ENCODE peak calls at places on chromosomes 4 and X, in ten cellular contexts. G, L, A, J, B, Q, F, H, M and I are unnamed samples.

GRCh38 chr4:47829438-47829837 is 8.4 kb downstream of the CORIN start:
- DNase-seq in G (no peak), L (no peak), A (no peak), J (no peak), B (no peak), Q (no peak), F (no peak), H (no peak), M (no peak), I (no peak)

GRCh38 chr4:76951333-76952033 is 1.9 kb downstream of the SEPTIN11 start:
- DNase-seq in G (no peak), L (no peak), A (no peak), J (no peak), B (no peak), Q (no peak), F (no peak), H (no peak), M (no peak), I (no peak)

GRCh38 chr4:110998308-110998707 is 375.4 kb upstream of the PITX2 start:
- DNase-seq in G (no peak), L (no peak), A (no peak), J (no peak), B (no peak), Q (no peak), F (no peak), H (no peak), M (no peak), I (no peak)

GRCh38 chrX:103376118-103376978 is at the start of gene BEX3:
- DNase-seq in G (no peak), L (no peak), A (peak), J (no peak), B (peak), Q (peak), F (peak), H (peak), M (peak), I (peak)

GRCh38 chr4:155854597-155855226 is 11.4 kb downstream of the ASIC5 start:
- DNase-seq in G (no peak), L (no peak), A (no peak), J (no peak), B (no peak), Q (peak), F (peak), H (peak), M (peak), I (no peak)

GRCh38 chr4:53755656-53756055 is 164.4 kb upstream of the LNX1 start:
- DNase-seq in G (no peak), L (no peak), A (no peak), J (no peak), B (no peak), Q (no peak), F (no peak), H (no peak), M (no peak), I (no peak)

GRCh38 chr4:178752954-178753525 is 1310.8 kb upstream of the AGA start:
- DNase-seq in G (no peak), L (no peak), A (no peak), J (no peak), B (no peak), Q (no peak), F (no peak), H (no peak), M (no peak), I (no peak)

GRCh38 chr4:88960576-88960975 is 96.4 kb downstream of the FAM13A start:
- DNase-seq in G (no peak), L (no peak), A (no peak), J (no peak), B (no peak), Q (no peak), F (no peak), H (no peak), M (no peak), I (no peak)

GRCh38 chr4:107913283-107913899 is 18.0 kb upstream of the CYP2U1 start:
- DNase-seq in G (peak), L (no peak), A (peak), J (peak), B (no peak), Q (no peak), F (peak), H (peak), M (peak), I (peak)

GRCh38 chr4:176664964-176665363 is 127.8 kb downstream of the VEGFC start:
- DNase-seq in G (no peak), L (no peak), A (no peak), J (no peak), B (no peak), Q (no peak), F (no peak), H (no peak), M (no peak), I (no peak)

GRCh38 chrX:57417827-57418226 is 131.3 kb downstream of the FAAH2 start:
- DNase-seq in G (no peak), L (peak), A (no peak), J (no peak), B (no peak), Q (no peak), F (no peak), H (no peak), M (no peak), I (no peak)

GRCh38 chr4:152820073-152820472 is 40.3 kb downstream of the ARFIP1 start:
- DNase-seq in G (no peak), L (no peak), A (no peak), J (no peak), B (no peak), Q (no peak), F (no peak), H (no peak), M (no peak), I (no peak)
- TF ChIP-seq CTCF in G (no peak), L (no peak), A (no peak), J (no peak), B (no peak), Q (no peak), F (no peak), H (peak), M (no peak), I (no peak)

DNA sequence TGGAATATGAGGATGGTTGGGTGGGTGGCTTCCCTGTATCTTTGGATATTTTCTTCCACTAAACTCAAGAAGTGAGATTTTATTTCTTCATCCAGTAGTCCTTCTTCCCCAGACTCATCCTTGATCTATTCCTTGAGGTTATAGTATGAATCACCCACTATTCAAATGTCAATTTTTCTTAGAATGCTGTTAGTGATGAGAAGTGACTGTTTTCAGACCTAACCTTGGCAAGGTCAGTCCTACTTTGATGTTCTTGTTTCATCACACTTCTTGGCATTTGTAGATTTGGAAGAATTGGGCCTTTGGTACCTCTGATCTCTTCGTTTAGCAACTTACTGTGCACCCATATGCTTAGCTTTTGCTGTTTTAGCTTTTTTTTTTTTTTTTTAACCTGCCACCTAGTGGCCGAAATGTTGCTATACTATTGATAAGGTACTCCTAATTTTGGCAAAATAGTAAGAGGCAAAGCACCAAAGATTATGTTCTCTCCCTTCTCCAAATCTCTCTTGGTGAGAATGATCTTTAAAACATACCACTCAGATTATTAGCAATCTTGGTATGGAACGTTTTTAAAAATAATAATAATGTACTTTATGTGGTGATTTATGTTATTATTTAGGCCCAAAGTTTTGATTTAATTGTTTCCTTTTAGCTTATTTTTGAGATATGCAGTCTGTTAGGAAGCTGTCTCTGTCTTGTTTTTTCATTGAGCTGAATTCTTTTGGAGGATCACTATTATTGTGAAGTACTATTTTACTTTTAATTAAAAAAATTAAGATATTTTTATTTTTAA is 16.5 kb downstream of the DCK start:
- DNase-seq in G (no peak), L (no peak), A (no peak), J (peak), B (no peak), Q (no peak), F (peak), H (peak), M (peak), I (no peak)
- TF ChIP-seq CTCF in G (no peak), L (peak), A (peak), J (peak), B (peak), Q (peak), F (peak), H (peak), M (peak), I (peak)

GRCh38 chr4:112245383-112245782 is 13.8 kb downstream of the AP1AR start:
- DNase-seq in G (no peak), L (no peak), A (no peak), J (no peak), B (no peak), Q (no peak), F (no peak), H (peak), M (peak), I (no peak)
- TF ChIP-seq CTCF in G (no peak), L (no peak), A (no peak), J (no peak), B (no peak), Q (no peak), F (no peak), H (peak), M (no peak), I (no peak)

DNA sequence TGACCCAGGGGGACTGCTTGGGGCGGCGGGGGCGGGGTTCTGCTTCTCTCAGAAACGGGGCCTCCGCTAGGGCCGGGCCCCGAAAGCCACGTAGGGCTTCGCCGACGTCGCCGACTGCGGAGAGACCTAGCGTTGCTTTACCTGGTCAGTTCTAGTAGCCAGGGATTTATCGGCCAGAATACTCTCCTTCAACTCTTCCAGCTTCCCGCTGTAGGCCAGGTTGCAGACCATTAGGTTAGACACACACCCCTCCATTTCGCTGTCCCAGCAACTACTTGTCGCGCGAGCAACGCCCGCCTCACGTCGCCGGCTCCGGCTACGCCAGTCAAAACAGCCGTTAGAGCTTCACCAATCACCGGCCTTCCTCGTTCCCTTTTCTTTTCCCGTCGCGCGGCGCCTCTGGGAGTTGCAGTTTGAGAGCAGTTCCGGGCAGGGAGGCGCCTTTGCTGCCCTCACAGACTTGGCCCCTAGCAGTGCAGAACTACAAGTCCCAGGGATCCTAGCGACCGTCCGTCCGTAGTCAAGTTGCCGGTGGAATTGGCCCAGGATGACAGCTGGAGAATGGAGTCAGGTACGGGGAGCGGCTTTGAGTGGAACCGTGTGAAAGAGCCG is at the start of the genes ATG4A and PSMD10:
- DNase-seq in G (peak), L (peak), A (peak), J (peak), B (peak), Q (peak), F (peak), H (peak), M (peak), I (peak)
- TF ChIP-seq CTCF in G (no peak), L (no peak), A (peak), J (no peak), B (no peak), Q (peak), F (no peak), H (no peak), M (no peak), I (no peak)

DNA sequence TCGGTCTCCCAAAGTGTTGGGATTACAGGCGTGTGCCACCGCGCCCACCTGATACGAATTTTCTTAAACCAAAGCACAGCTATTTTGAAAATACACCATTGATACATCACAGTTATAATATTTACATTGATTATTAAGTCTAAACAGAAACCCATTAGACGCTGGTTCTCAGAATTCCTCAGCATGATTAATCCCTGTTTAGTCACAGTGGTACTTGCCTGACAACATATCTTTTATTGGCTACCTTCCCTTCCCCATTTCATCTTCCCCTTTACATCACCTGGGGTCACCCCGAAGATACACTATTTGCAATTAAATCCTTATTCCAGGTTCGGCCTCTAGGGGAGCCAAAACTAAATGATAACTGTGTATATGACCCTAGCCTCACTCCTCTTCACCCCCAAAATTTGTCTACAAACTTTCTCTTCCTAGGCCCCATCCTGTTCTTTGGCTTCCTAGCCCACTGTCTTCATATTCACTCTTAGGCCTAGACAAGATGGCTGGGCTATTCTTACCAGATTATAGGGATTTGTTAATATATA is 36.8 kb upstream of the IL1RAPL1 start:
- DNase-seq in G (no peak), L (no peak), A (no peak), J (peak), B (no peak), Q (no peak), F (no peak), H (no peak), M (no peak), I (no peak)
- TF ChIP-seq CTCF in G (no peak), L (no peak), A (no peak), J (no peak), B (no peak), Q (no peak), F (no peak), H (no peak), M (no peak), I (no peak)

GRCh38 chr4:13248621-13249298 is 235.4 kb downstream of the RAB28 start:
- DNase-seq in G (no peak), L (no peak), A (no peak), J (no peak), B (no peak), Q (no peak), F (no peak), H (peak), M (peak), I (no peak)
- TF ChIP-seq CTCF in G (no peak), L (no peak), A (no peak), J (no peak), B (no peak), Q (no peak), F (no peak), H (peak), M (no peak), I (peak)

GRCh38 chr4:102826105-102826889 is 1.1 kb downstream of the UBE2D3 start:
- DNase-seq in G (no peak), L (no peak), A (no peak), J (no peak), B (no peak), Q (no peak), F (no peak), H (no peak), M (no peak), I (peak)

GRCh38 chr4:102825261-102826071 is 1.9 kb downstream of the UBE2D3 start:
- DNase-seq in G (peak), L (no peak), A (peak), J (peak), B (no peak), Q (no peak), F (peak), H (peak), M (peak), I (peak)

GRCh38 chr4:102827674-102828496 is 534 bp upstream of the UBE2D3 start:
- DNase-seq in G (peak), L (peak), A (peak), J (peak), B (peak), Q (peak), F (peak), H (peak), M (peak), I (peak)

GRCh38 chr4:102828497-102828808 is 1.1 kb upstream of the UBE2D3 start:
- DNase-seq in G (no peak), L (no peak), A (no peak), J (no peak), B (no peak), Q (no peak), F (no peak), H (no peak), M (peak), I (no peak)

DNA sequence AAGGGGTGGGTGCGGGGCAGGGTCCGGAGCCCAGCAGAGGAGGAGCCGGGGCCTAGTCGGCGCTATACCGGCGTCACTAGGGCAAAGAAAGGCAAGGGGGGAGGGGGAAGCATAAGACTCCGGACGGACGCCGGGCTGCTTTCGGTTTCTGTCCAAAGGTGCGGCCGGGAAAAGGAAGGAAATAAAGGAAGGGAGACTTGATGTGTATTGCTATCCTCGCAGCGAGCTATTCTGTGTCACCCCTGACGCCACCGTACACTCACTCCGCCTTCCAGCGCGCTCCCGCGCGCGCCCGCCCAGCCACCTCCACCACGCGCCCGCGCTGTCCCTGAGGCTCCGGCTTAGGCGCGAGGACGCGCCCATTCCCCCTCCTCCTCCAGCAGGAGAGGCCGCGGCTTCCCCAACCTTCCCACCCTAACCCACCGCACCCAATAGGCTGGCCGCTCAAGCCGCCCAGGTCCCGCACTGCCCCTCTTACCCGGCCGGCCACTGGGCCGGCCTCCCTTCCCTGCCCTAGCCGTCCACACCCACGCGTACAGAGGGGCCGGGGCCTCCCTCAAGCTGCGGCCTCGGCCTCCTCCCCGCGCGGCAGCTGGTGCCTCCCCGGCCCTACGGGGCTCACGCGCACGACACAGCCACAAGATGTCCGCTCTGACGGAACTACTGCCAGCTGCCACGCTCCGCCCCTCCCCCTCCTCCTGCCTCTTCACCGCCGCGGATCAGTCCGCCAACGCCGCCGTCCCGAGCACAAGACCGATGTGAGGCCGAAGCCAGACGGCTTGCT is at the start of gene UBE2D3:
- DNase-seq in G (peak), L (peak), A (peak), J (peak), B (peak), Q (peak), F (peak), H (peak), M (peak), I (peak)
- TF ChIP-seq CTCF in G (no peak), L (peak), A (peak), J (no peak), B (peak), Q (no peak), F (no peak), H (no peak), M (peak), I (peak)